ENCODE peak calls at places on chromosome 21, in five cellular contexts. One of them, this sample, is unnamed.

GRCh38 chr21:17828223-17828622 is 9.1 kb upstream of the C21orf91 start:
- DNase-seq in sigmoid colon: no peak
- DNase-seq in pancreas: no peak
- DNase-seq in tibial artery: no peak
- DNase-seq in foreskin keratinocyte: no peak
- DNase-seq in this sample: no peak

GRCh38 chr21:33197546-33197945 is 32.2 kb upstream of the IFNAR2 start:
- DNase-seq in sigmoid colon: no peak
- DNase-seq in pancreas: no peak
- DNase-seq in tibial artery: no peak
- DNase-seq in foreskin keratinocyte: no peak
- DNase-seq in this sample: no peak

GRCh38 chr21:31213787-31214186 is 130.3 kb downstream of the TIAM1 start:
- DNase-seq in sigmoid colon: no peak
- DNase-seq in pancreas: no peak
- DNase-seq in tibial artery: no peak
- DNase-seq in foreskin keratinocyte: no peak
- DNase-seq in this sample: no peak

GRCh38 chr21:41899431-41900202 is 20.5 kb upstream of the PRDM15 start:
- DNase-seq in sigmoid colon: peak
- DNase-seq in pancreas: no peak
- DNase-seq in tibial artery: no peak
- DNase-seq in foreskin keratinocyte: no peak
- DNase-seq in this sample: no peak

GRCh38 chr21:28181730-28182129 is 810.9 kb downstream of the LTN1 start:
- DNase-seq in sigmoid colon: no peak
- DNase-seq in pancreas: no peak
- DNase-seq in tibial artery: no peak
- DNase-seq in foreskin keratinocyte: no peak
- DNase-seq in this sample: no peak

GRCh38 chr21:28339403-28339802 is 653.3 kb downstream of the LTN1 start:
- DNase-seq in sigmoid colon: no peak
- DNase-seq in pancreas: no peak
- DNase-seq in tibial artery: no peak
- DNase-seq in foreskin keratinocyte: no peak
- DNase-seq in this sample: no peak

GRCh38 chr21:45889961-45890360 is 91.6 kb upstream of the COL6A1 start:
- DNase-seq in sigmoid colon: no peak
- DNase-seq in pancreas: peak
- DNase-seq in tibial artery: no peak
- DNase-seq in foreskin keratinocyte: no peak
- DNase-seq in this sample: no peak

GRCh38 chr21:39556176-39556575 is 56.6 kb upstream of the B3GALT5 start:
- DNase-seq in sigmoid colon: no peak
- DNase-seq in pancreas: no peak
- DNase-seq in tibial artery: no peak
- DNase-seq in foreskin keratinocyte: no peak
- DNase-seq in this sample: no peak

GRCh38 chr21:42009018-42009830 is 936 bp downstream of the ZBTB21 start:
- DNase-seq in sigmoid colon: peak
- DNase-seq in pancreas: peak
- DNase-seq in tibial artery: peak
- DNase-seq in foreskin keratinocyte: no peak
- DNase-seq in this sample: no peak

GRCh38 chr21:26849428-26850115 is 4.4 kb upstream of the ADAMTS1 start:
- DNase-seq in sigmoid colon: no peak
- DNase-seq in pancreas: no peak
- DNase-seq in tibial artery: no peak
- DNase-seq in foreskin keratinocyte: no peak
- DNase-seq in this sample: no peak

GRCh38 chr21:28444567-28444966 is 548.1 kb downstream of the LTN1 start:
- DNase-seq in sigmoid colon: no peak
- DNase-seq in pancreas: no peak
- DNase-seq in tibial artery: no peak
- DNase-seq in foreskin keratinocyte: no peak
- DNase-seq in this sample: no peak

GRCh38 chr21:31530918-31531705 is 128.4 kb upstream of the SOD1 start:
- DNase-seq in sigmoid colon: no peak
- DNase-seq in pancreas: peak
- DNase-seq in tibial artery: no peak
- DNase-seq in foreskin keratinocyte: no peak
- DNase-seq in this sample: no peak

GRCh38 chr21:36701912-36702621 is 3.2 kb downstream of the SIM2 start:
- DNase-seq in sigmoid colon: no peak
- DNase-seq in pancreas: no peak
- DNase-seq in tibial artery: no peak
- DNase-seq in foreskin keratinocyte: no peak
- DNase-seq in this sample: no peak

GRCh38 chr21:17371470-17371869 is 141.4 kb upstream of the CXADR start:
- DNase-seq in sigmoid colon: no peak
- DNase-seq in pancreas: no peak
- DNase-seq in tibial artery: no peak
- DNase-seq in foreskin keratinocyte: peak
- DNase-seq in this sample: peak

GRCh38 chr21:18049461-18049860 is 195.2 kb upstream of the CHODL start:
- DNase-seq in sigmoid colon: no peak
- DNase-seq in pancreas: no peak
- DNase-seq in tibial artery: no peak
- DNase-seq in foreskin keratinocyte: no peak
- DNase-seq in this sample: no peak

GRCh38 chr21:42112857-42113256 is 41.7 kb downstream of the UMODL1 start:
- DNase-seq in sigmoid colon: no peak
- DNase-seq in pancreas: no peak
- DNase-seq in tibial artery: no peak
- DNase-seq in foreskin keratinocyte: no peak
- DNase-seq in this sample: no peak

GRCh38 chr21:15421521-15421920 is 308.3 kb upstream of the USP25 start:
- DNase-seq in sigmoid colon: no peak
- DNase-seq in pancreas: no peak
- DNase-seq in tibial artery: no peak
- DNase-seq in foreskin keratinocyte: peak
- DNase-seq in this sample: peak

DNA sequence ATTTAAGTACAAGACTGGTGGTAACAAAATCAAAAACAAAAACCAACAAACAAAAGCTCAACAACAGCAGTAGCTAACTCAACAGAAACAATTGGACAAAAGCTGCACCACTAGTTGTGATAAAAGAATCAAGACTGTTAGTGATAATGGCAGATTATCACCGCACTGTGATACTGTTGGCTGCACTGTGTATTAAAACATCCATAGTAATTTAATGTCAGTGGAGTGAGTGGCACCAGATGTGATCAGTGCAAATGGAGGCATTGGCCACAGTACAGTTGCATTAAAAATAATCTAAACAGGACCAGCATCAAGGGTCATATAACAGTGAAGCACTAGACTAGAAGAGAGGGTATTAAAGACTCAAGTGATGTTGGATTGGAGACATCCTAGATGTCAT is 1341.3 kb downstream of the MRPL39 start:
- DNase-seq in sigmoid colon: no peak
- DNase-seq in pancreas: no peak
- DNase-seq in tibial artery: no peak
- DNase-seq in foreskin keratinocyte: no peak
- DNase-seq in this sample: no peak
- H3K27ac ChIP-seq in sigmoid colon: no peak
- H3K27ac ChIP-seq in pancreas: no peak
- H3K27ac ChIP-seq in tibial artery: no peak
- H3K27ac ChIP-seq in foreskin keratinocyte: no peak
- H3K27ac ChIP-seq in this sample: no peak

GRCh38 chr21:24955275-24955961 is 651.9 kb downstream of the MRPL39 start:
- DNase-seq in sigmoid colon: no peak
- DNase-seq in pancreas: no peak
- DNase-seq in tibial artery: no peak
- DNase-seq in foreskin keratinocyte: no peak
- DNase-seq in this sample: no peak
- H3K27ac ChIP-seq in sigmoid colon: no peak
- H3K27ac ChIP-seq in pancreas: no peak
- H3K27ac ChIP-seq in tibial artery: no peak
- H3K27ac ChIP-seq in foreskin keratinocyte: no peak
- H3K27ac ChIP-seq in this sample: no peak

DNA sequence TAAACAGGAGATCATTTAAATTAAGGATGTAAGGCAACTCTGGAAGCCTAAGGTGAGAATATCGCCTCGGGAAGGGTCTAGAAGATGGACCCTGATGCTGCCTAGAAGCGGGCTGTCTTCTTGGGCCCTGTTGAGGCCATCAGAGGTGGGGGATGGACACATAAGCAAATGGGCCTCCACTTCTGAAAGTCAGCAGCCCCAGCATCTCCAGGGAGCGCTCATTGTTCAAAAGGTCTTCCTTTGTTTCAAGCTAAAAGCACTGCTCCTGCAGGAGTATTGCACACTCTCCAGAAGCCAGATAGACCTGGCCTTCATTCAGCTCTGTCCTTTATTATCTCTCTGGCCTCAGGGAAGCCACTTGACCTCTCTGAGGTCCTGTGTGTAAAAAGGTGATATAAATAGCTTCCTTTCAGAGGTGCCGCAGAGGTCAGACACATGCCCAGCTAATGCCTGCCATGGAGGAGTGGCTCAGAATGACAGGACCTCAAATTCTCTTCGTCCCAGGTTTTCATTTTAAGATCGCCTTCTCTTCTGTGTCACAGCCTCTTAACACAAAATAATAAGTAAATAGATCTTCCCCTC is 5.3 kb upstream of the RCAN1 start:
- DNase-seq in sigmoid colon: no peak
- DNase-seq in pancreas: no peak
- DNase-seq in tibial artery: no peak
- DNase-seq in foreskin keratinocyte: no peak
- DNase-seq in this sample: no peak
- H3K27ac ChIP-seq in sigmoid colon: no peak
- H3K27ac ChIP-seq in pancreas: no peak
- H3K27ac ChIP-seq in tibial artery: no peak
- H3K27ac ChIP-seq in foreskin keratinocyte: no peak
- H3K27ac ChIP-seq in this sample: no peak

GRCh38 chr21:44758141-44758561 is 43.5 kb downstream of the UBE2G2 start:
- DNase-seq in sigmoid colon: no peak
- DNase-seq in pancreas: no peak
- DNase-seq in tibial artery: peak
- DNase-seq in foreskin keratinocyte: no peak
- DNase-seq in this sample: no peak
- H3K27ac ChIP-seq in sigmoid colon: no peak
- H3K27ac ChIP-seq in pancreas: no peak
- H3K27ac ChIP-seq in tibial artery: no peak
- H3K27ac ChIP-seq in foreskin keratinocyte: no peak
- H3K27ac ChIP-seq in this sample: no peak

GRCh38 chr21:38351961-38352521 is 95.2 kb downstream of the KCNJ15 start:
- DNase-seq in sigmoid colon: no peak
- DNase-seq in pancreas: no peak
- DNase-seq in tibial artery: no peak
- DNase-seq in foreskin keratinocyte: peak
- DNase-seq in this sample: peak
- H3K27ac ChIP-seq in sigmoid colon: no peak
- H3K27ac ChIP-seq in pancreas: peak
- H3K27ac ChIP-seq in tibial artery: peak
- H3K27ac ChIP-seq in foreskin keratinocyte: peak
- H3K27ac ChIP-seq in this sample: peak

This sample was measured in epithelial cell of prostate.